ENCODE peak calls at places on chromosomes 7 and 10, in six cellular contexts. One of them, this sample, is unnamed.

GRCh38 chr7:114150704-114151103 is 231.9 kb upstream of the PPP1R3A start:
- DNase-seq in uterus: no peak
- DNase-seq in GM23338: no peak
- DNase-seq in colonic mucosa: no peak
- DNase-seq in lower lobe of right lung: no peak
- DNase-seq in heart right ventricle: no peak
- DNase-seq in this sample: no peak

GRCh38 chr7:27962250-27962649 is 218.3 kb downstream of the JAZF1 start:
- DNase-seq in uterus: no peak
- DNase-seq in GM23338: no peak
- DNase-seq in colonic mucosa: no peak
- DNase-seq in lower lobe of right lung: no peak
- DNase-seq in heart right ventricle: no peak
- DNase-seq in this sample: no peak

GRCh38 chr7:114156178-114156577 is 237.4 kb upstream of the PPP1R3A start:
- DNase-seq in uterus: no peak
- DNase-seq in GM23338: peak; percentile 37
- DNase-seq in colonic mucosa: no peak
- DNase-seq in lower lobe of right lung: no peak
- DNase-seq in heart right ventricle: no peak
- DNase-seq in this sample: no peak

GRCh38 chr10:129703287-129704137 is 236.5 kb downstream of the MGMT start:
- DNase-seq in uterus: no peak
- DNase-seq in GM23338: no peak
- DNase-seq in colonic mucosa: no peak
- DNase-seq in lower lobe of right lung: no peak
- DNase-seq in heart right ventricle: no peak
- DNase-seq in this sample: no peak

GRCh38 chr10:100829103-100829870 is 83.5 kb upstream of the SLF2 start:
- DNase-seq in uterus: no peak
- DNase-seq in GM23338: peak; percentile 67
- DNase-seq in colonic mucosa: no peak
- DNase-seq in lower lobe of right lung: no peak
- DNase-seq in heart right ventricle: no peak
- DNase-seq in this sample: no peak

GRCh38 chr7:16634292-16634738 is 11.2 kb downstream of the ANKMY2 start:
- DNase-seq in uterus: no peak
- DNase-seq in GM23338: no peak
- DNase-seq in colonic mucosa: peak; percentile 43
- DNase-seq in lower lobe of right lung: no peak
- DNase-seq in heart right ventricle: no peak
- DNase-seq in this sample: no peak

GRCh38 chr7:44172803-44173424 is 16.3 kb downstream of the GCK start:
- DNase-seq in uterus: no peak
- DNase-seq in GM23338: no peak
- DNase-seq in colonic mucosa: no peak
- DNase-seq in lower lobe of right lung: no peak
- DNase-seq in heart right ventricle: no peak
- DNase-seq in this sample: no peak

GRCh38 chr10:42976353-42977031 is 100.4 kb upstream of the RET start:
- DNase-seq in uterus: peak; percentile 3
- DNase-seq in GM23338: no peak
- DNase-seq in colonic mucosa: no peak
- DNase-seq in lower lobe of right lung: no peak
- DNase-seq in heart right ventricle: peak; percentile 2
- DNase-seq in this sample: no peak

GRCh38 chr10:124545346-124545745 is 83.7 kb downstream of the LHPP start:
- DNase-seq in uterus: no peak
- DNase-seq in GM23338: no peak
- DNase-seq in colonic mucosa: peak; percentile 48
- DNase-seq in lower lobe of right lung: no peak
- DNase-seq in heart right ventricle: peak; percentile 9
- DNase-seq in this sample: no peak

GRCh38 chr7:113285411-113285810 is 167.1 kb upstream of the SMIM30 start:
- DNase-seq in uterus: no peak
- DNase-seq in GM23338: no peak
- DNase-seq in colonic mucosa: no peak
- DNase-seq in lower lobe of right lung: no peak
- DNase-seq in heart right ventricle: no peak
- DNase-seq in this sample: no peak

GRCh38 chr7:129955993-129956543 is 3.3 kb upstream of the UBE2H start:
- DNase-seq in uterus: no peak
- DNase-seq in GM23338: no peak
- DNase-seq in colonic mucosa: no peak
- DNase-seq in lower lobe of right lung: no peak
- DNase-seq in heart right ventricle: no peak
- DNase-seq in this sample: no peak

GRCh38 chr10:73576178-73576889 is 14.8 kb downstream of the USP54 start:
- DNase-seq in uterus: peak; percentile 80
- DNase-seq in GM23338: no peak
- DNase-seq in colonic mucosa: no peak
- DNase-seq in lower lobe of right lung: no peak
- DNase-seq in heart right ventricle: no peak
- DNase-seq in this sample: no peak

GRCh38 chr10:124680675-124681074 is 63.5 kb downstream of the FAM53B start:
- DNase-seq in uterus: no peak
- DNase-seq in GM23338: no peak
- DNase-seq in colonic mucosa: peak; percentile 46
- DNase-seq in lower lobe of right lung: peak; percentile 80
- DNase-seq in heart right ventricle: peak; percentile 26
- DNase-seq in this sample: peak; percentile 53

GRCh38 chr10:61779950-61780659 is 117.4 kb downstream of the CABCOCO1 start:
- DNase-seq in uterus: peak; percentile 48
- DNase-seq in GM23338: no peak
- DNase-seq in colonic mucosa: peak; percentile 43
- DNase-seq in lower lobe of right lung: peak; percentile 51
- DNase-seq in heart right ventricle: peak; percentile 19
- DNase-seq in this sample: no peak

GRCh38 chr10:3568983-3569382 is 216.0 kb downstream of the KLF6 start:
- DNase-seq in uterus: no peak
- DNase-seq in GM23338: no peak
- DNase-seq in colonic mucosa: no peak
- DNase-seq in lower lobe of right lung: no peak
- DNase-seq in heart right ventricle: no peak
- DNase-seq in this sample: no peak

GRCh38 chr7:139224219-139224618 is 6.8 kb upstream of the UBN2 start:
- DNase-seq in uterus: no peak
- DNase-seq in GM23338: no peak
- DNase-seq in colonic mucosa: no peak
- DNase-seq in lower lobe of right lung: no peak
- DNase-seq in heart right ventricle: no peak
- DNase-seq in this sample: no peak

GRCh38 chr7:136530831-136531230 is 337.6 kb upstream of the CHRM2 start:
- DNase-seq in uterus: no peak
- DNase-seq in GM23338: no peak
- DNase-seq in colonic mucosa: no peak
- DNase-seq in lower lobe of right lung: no peak
- DNase-seq in heart right ventricle: no peak
- DNase-seq in this sample: no peak

GRCh38 chr7:155348806-155349205 is 51.1 kb downstream of the INSIG1 start:
- DNase-seq in uterus: no peak
- DNase-seq in GM23338: no peak
- DNase-seq in colonic mucosa: no peak
- DNase-seq in lower lobe of right lung: peak; percentile 24
- DNase-seq in heart right ventricle: no peak
- DNase-seq in this sample: no peak

GRCh38 chr10:69406302-69406811 is 10.4 kb downstream of the TACR2 start:
- DNase-seq in uterus: peak; percentile 57
- DNase-seq in GM23338: peak; percentile 47
- DNase-seq in colonic mucosa: no peak
- DNase-seq in lower lobe of right lung: peak; percentile 28
- DNase-seq in heart right ventricle: peak; percentile 72
- DNase-seq in this sample: peak; percentile 83

GRCh38 chr10:115829501-115830215 is 443.3 kb downstream of the GFRA1 start:
- DNase-seq in uterus: no peak
- DNase-seq in GM23338: peak; percentile 18
- DNase-seq in colonic mucosa: no peak
- DNase-seq in lower lobe of right lung: no peak
- DNase-seq in heart right ventricle: no peak
- DNase-seq in this sample: no peak
- TF ChIP-seq CTCF in uterus: no peak
- TF ChIP-seq CTCF in GM23338: peak; percentile 44
- TF ChIP-seq CTCF in colonic mucosa: no peak
- TF ChIP-seq CTCF in lower lobe of right lung: no peak
- TF ChIP-seq CTCF in heart right ventricle: peak; percentile 44
- TF ChIP-seq CTCF in this sample: no peak

GRCh38 chr10:94197241-94197640 is 165.5 kb downstream of the NOC3L start:
- DNase-seq in uterus: no peak
- DNase-seq in GM23338: no peak
- DNase-seq in colonic mucosa: no peak
- DNase-seq in lower lobe of right lung: no peak
- DNase-seq in heart right ventricle: no peak
- DNase-seq in this sample: no peak

GRCh38 chr10:94193466-94193924 is 169.2 kb downstream of the NOC3L start:
- DNase-seq in uterus: no peak
- DNase-seq in GM23338: peak; percentile 10
- DNase-seq in colonic mucosa: no peak
- DNase-seq in lower lobe of right lung: no peak
- DNase-seq in heart right ventricle: no peak
- DNase-seq in this sample: no peak

GRCh38 chr10:94192333-94192732 is 170.4 kb downstream of the NOC3L start:
- DNase-seq in uterus: no peak
- DNase-seq in GM23338: no peak
- DNase-seq in colonic mucosa: no peak
- DNase-seq in lower lobe of right lung: no peak
- DNase-seq in heart right ventricle: no peak
- DNase-seq in this sample: no peak

GRCh38 chr10:94194256-94194655 is 168.5 kb downstream of the NOC3L start:
- DNase-seq in uterus: no peak
- DNase-seq in GM23338: no peak
- DNase-seq in colonic mucosa: no peak
- DNase-seq in lower lobe of right lung: no peak
- DNase-seq in heart right ventricle: no peak
- DNase-seq in this sample: no peak

DNA sequence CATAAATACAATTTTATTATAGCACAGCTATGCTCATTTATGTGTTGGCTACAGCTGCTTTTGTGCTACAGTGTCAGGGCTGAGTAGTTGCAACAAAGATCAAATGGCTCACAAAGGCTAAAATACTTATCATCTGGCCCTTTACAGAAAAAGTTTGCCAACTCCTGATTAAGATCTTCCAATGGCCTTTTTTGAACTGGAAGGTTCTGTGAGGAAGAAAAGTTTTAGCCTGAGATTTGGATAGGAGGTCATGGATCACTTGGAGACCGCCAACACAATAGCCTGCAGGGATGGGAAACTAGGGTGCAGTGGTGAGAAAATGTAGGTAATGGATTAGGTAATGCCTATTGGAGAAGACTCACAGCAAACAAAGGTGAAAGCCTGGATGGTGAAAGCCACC is 169.8 kb downstream of the NOC3L start:
- DNase-seq in uterus: no peak
- DNase-seq in GM23338: no peak
- DNase-seq in colonic mucosa: no peak
- DNase-seq in lower lobe of right lung: no peak
- DNase-seq in heart right ventricle: no peak
- DNase-seq in this sample: no peak
- H3K4me3 ChIP-seq in uterus: no peak overlapping the region
- H3K4me3 ChIP-seq in GM23338: no peak overlapping the region
- H3K4me3 ChIP-seq in colonic mucosa: no peak overlapping the region
- H3K4me3 ChIP-seq in lower lobe of right lung: no peak overlapping the region
- H3K4me3 ChIP-seq in heart right ventricle: no peak overlapping the region
- H3K4me3 ChIP-seq in this sample: no peak overlapping the region

GRCh38 chr10:14563359-14563758 is 211.3 kb downstream of the FAM107B start:
- DNase-seq in uterus: no peak
- DNase-seq in GM23338: no peak
- DNase-seq in colonic mucosa: no peak
- DNase-seq in lower lobe of right lung: no peak
- DNase-seq in heart right ventricle: no peak
- DNase-seq in this sample: no peak

GRCh38 chr10:14564268-14564744 is 210.4 kb downstream of the FAM107B start:
- DNase-seq in uterus: no peak
- DNase-seq in GM23338: no peak
- DNase-seq in colonic mucosa: no peak
- DNase-seq in lower lobe of right lung: no peak
- DNase-seq in heart right ventricle: no peak
- DNase-seq in this sample: no peak

GRCh38 chr10:14566498-14566897 is 208.2 kb downstream of the FAM107B start:
- DNase-seq in uterus: no peak
- DNase-seq in GM23338: no peak
- DNase-seq in colonic mucosa: no peak
- DNase-seq in lower lobe of right lung: no peak
- DNase-seq in heart right ventricle: no peak
- DNase-seq in this sample: no peak

GRCh38 chr10:14567421-14567820 is 207.3 kb downstream of the FAM107B start:
- DNase-seq in uterus: no peak
- DNase-seq in GM23338: no peak
- DNase-seq in colonic mucosa: no peak
- DNase-seq in lower lobe of right lung: no peak
- DNase-seq in heart right ventricle: no peak
- DNase-seq in this sample: no peak

DNA sequence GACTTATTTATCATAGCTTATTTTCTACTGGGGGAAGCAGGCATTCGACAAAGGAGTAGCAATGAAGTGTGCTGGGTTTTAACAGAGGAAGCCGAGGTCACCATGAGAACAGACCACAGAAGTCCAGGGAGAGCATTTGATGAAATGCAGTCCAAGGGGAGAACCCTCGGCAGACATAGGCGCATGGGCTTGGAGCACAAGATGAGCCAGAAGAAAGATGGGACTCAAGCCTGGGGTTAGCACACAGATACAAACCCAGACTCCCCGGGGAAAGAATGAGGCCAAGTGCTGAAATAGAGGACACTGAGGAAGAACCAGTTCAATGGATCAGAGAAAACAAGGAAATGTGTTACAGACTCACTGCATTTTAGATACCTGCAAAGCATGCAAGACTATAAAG is 209.5 kb downstream of the FAM107B start:
- DNase-seq in uterus: no peak
- DNase-seq in GM23338: no peak
- DNase-seq in colonic mucosa: peak; percentile 18
- DNase-seq in lower lobe of right lung: no peak
- DNase-seq in heart right ventricle: no peak
- DNase-seq in this sample: no peak
- H3K4me1 ChIP-seq in uterus: no peaks in the 10 kb centered on the region
- H3K4me1 ChIP-seq in GM23338: peaks cover 4% of the 10 kb centered on the region
- H3K4me1 ChIP-seq in colonic mucosa: no peaks in the 10 kb centered on the region
- H3K4me1 ChIP-seq in lower lobe of right lung: peaks cover 44% of the 10 kb centered on the region
- H3K4me1 ChIP-seq in heart right ventricle: no peaks in the 10 kb centered on the region
- H3K4me1 ChIP-seq in this sample: no peaks in the 10 kb centered on the region

DNA sequence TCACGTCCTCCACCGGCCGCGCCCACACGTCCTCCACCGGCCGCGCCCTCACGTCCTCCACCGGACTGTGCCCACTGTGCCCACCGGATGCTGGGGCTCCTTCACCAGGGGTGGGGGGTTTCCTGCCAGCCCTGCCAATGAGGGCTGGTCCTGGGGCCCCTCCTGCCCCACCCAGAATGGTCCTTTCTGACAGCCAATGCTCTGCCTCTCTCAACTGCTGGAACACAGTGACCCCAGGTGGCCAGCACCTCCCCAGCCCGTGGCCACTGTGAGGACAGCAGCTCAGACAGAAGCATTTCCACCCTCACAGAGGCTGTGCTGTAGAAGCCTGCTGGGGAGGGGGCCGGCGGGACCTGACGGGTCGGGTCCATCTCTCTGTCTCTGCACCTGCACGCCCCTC is 90.1 kb upstream of the DNAAF5 start:
- DNase-seq in uterus: no peak
- DNase-seq in GM23338: no peak
- DNase-seq in colonic mucosa: no peak
- DNase-seq in lower lobe of right lung: no peak
- DNase-seq in heart right ventricle: no peak
- DNase-seq in this sample: no peak
- TF ChIP-seq CTCF in uterus: no peak
- TF ChIP-seq CTCF in GM23338: no peak
- TF ChIP-seq CTCF in colonic mucosa: no peak
- TF ChIP-seq CTCF in lower lobe of right lung: peak; percentile 34
- TF ChIP-seq CTCF in heart right ventricle: peak; percentile 39
- TF ChIP-seq CTCF in this sample: peak; percentile 73

GRCh38 chr7:29247962-29248236 is 53.3 kb downstream of the CHN2 start:
- DNase-seq in uterus: no peak
- DNase-seq in GM23338: no peak
- DNase-seq in colonic mucosa: no peak
- DNase-seq in lower lobe of right lung: no peak
- DNase-seq in heart right ventricle: no peak
- DNase-seq in this sample: no peak
- H3K4me3 ChIP-seq in uterus: no peak overlapping the region
- H3K4me3 ChIP-seq in GM23338: no peak overlapping the region
- H3K4me3 ChIP-seq in colonic mucosa: no peak overlapping the region
- H3K4me3 ChIP-seq in lower lobe of right lung: no peak overlapping the region
- H3K4me3 ChIP-seq in heart right ventricle: no peak overlapping the region
- H3K4me3 ChIP-seq in this sample: no peak overlapping the region

This sample was measured in ascending aorta.